ENCODE peak calls at places on chromosomes 16 and 17, in eight cellular contexts. One of them, this sample, is unnamed.

GRCh38 chr17:79183221-79184158 is 108.9 kb downstream of the ENGASE start:
- DNase-seq in activated CD4-positive, CD25-positive, alpha-beta regulatory T cell: no peak
- DNase-seq in AG08395: peak
- DNase-seq in GM23248: peak
- DNase-seq in naive thymus-derived CD8-positive, alpha-beta T cell: no peak
- DNase-seq in nucleus accumbens: peak
- DNase-seq in skeletal muscle cell: no peak
- DNase-seq in NCI-H748 treated with DMSO at 0.1 percent for 48 hours: no peak
- DNase-seq in this sample: no peak

GRCh38 chr16:83955218-83956130 is 2.4 kb downstream of the OSGIN1 start:
- DNase-seq in activated CD4-positive, CD25-positive, alpha-beta regulatory T cell: no peak
- DNase-seq in AG08395: no peak
- DNase-seq in GM23248: peak
- DNase-seq in naive thymus-derived CD8-positive, alpha-beta T cell: no peak
- DNase-seq in nucleus accumbens: no peak
- DNase-seq in skeletal muscle cell: no peak
- DNase-seq in NCI-H748 treated with DMSO at 0.1 percent for 48 hours: no peak
- DNase-seq in this sample: no peak

GRCh38 chr17:59391026-59391425 is 59.6 kb downstream of the YPEL2 start:
- DNase-seq in activated CD4-positive, CD25-positive, alpha-beta regulatory T cell: no peak
- DNase-seq in AG08395: no peak
- DNase-seq in GM23248: no peak
- DNase-seq in naive thymus-derived CD8-positive, alpha-beta T cell: no peak
- DNase-seq in nucleus accumbens: no peak
- DNase-seq in skeletal muscle cell: no peak
- DNase-seq in NCI-H748 treated with DMSO at 0.1 percent for 48 hours: no peak
- DNase-seq in this sample: no peak

GRCh38 chr16:1443980-1444729 is at the start of gene CCDC154:
- DNase-seq in activated CD4-positive, CD25-positive, alpha-beta regulatory T cell: no peak
- DNase-seq in AG08395: no peak
- DNase-seq in GM23248: no peak
- DNase-seq in naive thymus-derived CD8-positive, alpha-beta T cell: no peak
- DNase-seq in nucleus accumbens: no peak
- DNase-seq in skeletal muscle cell: no peak
- DNase-seq in NCI-H748 treated with DMSO at 0.1 percent for 48 hours: no peak
- DNase-seq in this sample: no peak

GRCh38 chr17:82684207-82684903 is 14.1 kb downstream of the RAB40B start:
- DNase-seq in activated CD4-positive, CD25-positive, alpha-beta regulatory T cell: no peak
- DNase-seq in AG08395: no peak
- DNase-seq in GM23248: peak
- DNase-seq in naive thymus-derived CD8-positive, alpha-beta T cell: no peak
- DNase-seq in nucleus accumbens: no peak
- DNase-seq in skeletal muscle cell: no peak
- DNase-seq in NCI-H748 treated with DMSO at 0.1 percent for 48 hours: no peak
- DNase-seq in this sample: no peak

GRCh38 chr16:1706386-1707192 is 594 bp downstream of the MAPK8IP3 start:
- DNase-seq in activated CD4-positive, CD25-positive, alpha-beta regulatory T cell: peak
- DNase-seq in AG08395: peak
- DNase-seq in GM23248: peak
- DNase-seq in naive thymus-derived CD8-positive, alpha-beta T cell: peak
- DNase-seq in nucleus accumbens: no peak
- DNase-seq in skeletal muscle cell: no peak
- DNase-seq in NCI-H748 treated with DMSO at 0.1 percent for 48 hours: no peak
- DNase-seq in this sample: no peak

GRCh38 chr17:71709271-71709670 is 411.5 kb upstream of the SOX9 start:
- DNase-seq in activated CD4-positive, CD25-positive, alpha-beta regulatory T cell: no peak
- DNase-seq in AG08395: peak
- DNase-seq in GM23248: peak
- DNase-seq in naive thymus-derived CD8-positive, alpha-beta T cell: no peak
- DNase-seq in nucleus accumbens: no peak
- DNase-seq in skeletal muscle cell: peak
- DNase-seq in NCI-H748 treated with DMSO at 0.1 percent for 48 hours: peak
- DNase-seq in this sample: no peak

GRCh38 chr16:29009050-29009837 is 24.4 kb downstream of the LAT start:
- DNase-seq in activated CD4-positive, CD25-positive, alpha-beta regulatory T cell: no peak
- DNase-seq in AG08395: no peak
- DNase-seq in GM23248: no peak
- DNase-seq in naive thymus-derived CD8-positive, alpha-beta T cell: no peak
- DNase-seq in nucleus accumbens: no peak
- DNase-seq in skeletal muscle cell: no peak
- DNase-seq in NCI-H748 treated with DMSO at 0.1 percent for 48 hours: no peak
- DNase-seq in this sample: no peak